ENCODE peak calls at places on chromosomes 6 and 20, in nine cellular contexts. One of them, this sample, is unnamed. For H3K9me3, the result is how much of the 10 kb centered on the place peaks cover.

GRCh38 chr6:70037445-70037844 is 171.1 kb downstream of the COL19A1 start:
- DNase-seq in CD8-positive, alpha-beta T cell: no peak
- DNase-seq in right cardiac atrium: no peak
- DNase-seq in heart left ventricle: no peak
- DNase-seq in CD4-positive, CD25-positive, alpha-beta regulatory T cell: no peak
- DNase-seq in AG04450: no peak
- DNase-seq in fibroblast of lung: no peak
- DNase-seq in WERI-Rb-1: no peak
- DNase-seq in lung: no peak
- DNase-seq in this sample: no peak

GRCh38 chr6:36758516-36759176 is 61.0 kb downstream of the RAB44 start:
- DNase-seq in CD8-positive, alpha-beta T cell: no peak
- DNase-seq in right cardiac atrium: no peak
- DNase-seq in heart left ventricle: no peak
- DNase-seq in CD4-positive, CD25-positive, alpha-beta regulatory T cell: no peak
- DNase-seq in AG04450: no peak
- DNase-seq in fibroblast of lung: no peak
- DNase-seq in WERI-Rb-1: peak
- DNase-seq in lung: no peak
- DNase-seq in this sample: no peak

GRCh38 chr6:15779726-15780125 is 116.9 kb upstream of the DTNBP1 start:
- DNase-seq in CD8-positive, alpha-beta T cell: no peak
- DNase-seq in right cardiac atrium: no peak
- DNase-seq in heart left ventricle: no peak
- DNase-seq in CD4-positive, CD25-positive, alpha-beta regulatory T cell: no peak
- DNase-seq in AG04450: no peak
- DNase-seq in fibroblast of lung: no peak
- DNase-seq in WERI-Rb-1: no peak
- DNase-seq in lung: no peak
- DNase-seq in this sample: no peak

GRCh38 chr6:170473226-170473789 is 79.8 kb downstream of the PSMB1 start:
- DNase-seq in CD8-positive, alpha-beta T cell: no peak
- DNase-seq in right cardiac atrium: peak
- DNase-seq in heart left ventricle: no peak
- DNase-seq in CD4-positive, CD25-positive, alpha-beta regulatory T cell: no peak
- DNase-seq in AG04450: no peak
- DNase-seq in fibroblast of lung: no peak
- DNase-seq in WERI-Rb-1: no peak
- DNase-seq in lung: no peak
- DNase-seq in this sample: no peak

GRCh38 chr6:135346747-135347146 is 150.8 kb downstream of the AHI1 start:
- DNase-seq in CD8-positive, alpha-beta T cell: no peak
- DNase-seq in right cardiac atrium: no peak
- DNase-seq in heart left ventricle: no peak
- DNase-seq in CD4-positive, CD25-positive, alpha-beta regulatory T cell: no peak
- DNase-seq in AG04450: no peak
- DNase-seq in fibroblast of lung: no peak
- DNase-seq in WERI-Rb-1: no peak
- DNase-seq in lung: no peak
- DNase-seq in this sample: no peak

GRCh38 chr20:30488941-30489601 is 768.4 kb upstream of the DEFB115 start:
- DNase-seq in CD8-positive, alpha-beta T cell: no peak
- DNase-seq in right cardiac atrium: no peak
- DNase-seq in heart left ventricle: no peak
- DNase-seq in CD4-positive, CD25-positive, alpha-beta regulatory T cell: no peak
- DNase-seq in AG04450: no peak
- DNase-seq in fibroblast of lung: no peak
- DNase-seq in WERI-Rb-1: no peak
- DNase-seq in lung: no peak
- DNase-seq in this sample: no peak

GRCh38 chr6:51805517-51805916 is 281.9 kb downstream of the PKHD1 start:
- DNase-seq in CD8-positive, alpha-beta T cell: no peak
- DNase-seq in right cardiac atrium: no peak
- DNase-seq in heart left ventricle: no peak
- DNase-seq in CD4-positive, CD25-positive, alpha-beta regulatory T cell: no peak
- DNase-seq in AG04450: no peak
- DNase-seq in fibroblast of lung: no peak
- DNase-seq in WERI-Rb-1: no peak
- DNase-seq in lung: no peak
- DNase-seq in this sample: no peak

GRCh38 chr6:2831392-2831791 is 10.3 kb downstream of the SERPINB1 start:
- DNase-seq in CD8-positive, alpha-beta T cell: no peak
- DNase-seq in right cardiac atrium: no peak
- DNase-seq in heart left ventricle: no peak
- DNase-seq in CD4-positive, CD25-positive, alpha-beta regulatory T cell: no peak
- DNase-seq in AG04450: no peak
- DNase-seq in fibroblast of lung: no peak
- DNase-seq in WERI-Rb-1: no peak
- DNase-seq in lung: no peak
- DNase-seq in this sample: no peak

GRCh38 chr6:16440656-16441212 is 202.3 kb downstream of the GMPR start:
- DNase-seq in CD8-positive, alpha-beta T cell: no peak
- DNase-seq in right cardiac atrium: no peak
- DNase-seq in heart left ventricle: peak
- DNase-seq in CD4-positive, CD25-positive, alpha-beta regulatory T cell: no peak
- DNase-seq in AG04450: no peak
- DNase-seq in fibroblast of lung: no peak
- DNase-seq in WERI-Rb-1: no peak
- DNase-seq in lung: no peak
- DNase-seq in this sample: peak

GRCh38 chr6:135423649-135424128 is 73.9 kb downstream of the AHI1 start:
- DNase-seq in CD8-positive, alpha-beta T cell: no peak
- DNase-seq in right cardiac atrium: no peak
- DNase-seq in heart left ventricle: no peak
- DNase-seq in CD4-positive, CD25-positive, alpha-beta regulatory T cell: peak
- DNase-seq in AG04450: peak
- DNase-seq in fibroblast of lung: peak
- DNase-seq in WERI-Rb-1: no peak
- DNase-seq in lung: no peak
- DNase-seq in this sample: no peak

GRCh38 chr6:110320307-110320706 is 37.8 kb downstream of the METTL24 start:
- DNase-seq in CD8-positive, alpha-beta T cell: no peak
- DNase-seq in right cardiac atrium: no peak
- DNase-seq in heart left ventricle: no peak
- DNase-seq in CD4-positive, CD25-positive, alpha-beta regulatory T cell: no peak
- DNase-seq in AG04450: no peak
- DNase-seq in fibroblast of lung: no peak
- DNase-seq in WERI-Rb-1: no peak
- DNase-seq in lung: no peak
- DNase-seq in this sample: no peak

GRCh38 chr20:58219342-58219700 is 9.1 kb downstream of the ANKRD60 start:
- DNase-seq in CD8-positive, alpha-beta T cell: no peak
- DNase-seq in right cardiac atrium: no peak
- DNase-seq in heart left ventricle: no peak
- DNase-seq in CD4-positive, CD25-positive, alpha-beta regulatory T cell: no peak
- DNase-seq in AG04450: no peak
- DNase-seq in fibroblast of lung: peak
- DNase-seq in WERI-Rb-1: no peak
- DNase-seq in lung: no peak
- DNase-seq in this sample: no peak

GRCh38 chr6:136696238-136696637 is 96.0 kb downstream of the MAP3K5 start:
- DNase-seq in CD8-positive, alpha-beta T cell: no peak
- DNase-seq in right cardiac atrium: no peak
- DNase-seq in heart left ventricle: no peak
- DNase-seq in CD4-positive, CD25-positive, alpha-beta regulatory T cell: no peak
- DNase-seq in AG04450: no peak
- DNase-seq in fibroblast of lung: peak
- DNase-seq in WERI-Rb-1: no peak
- DNase-seq in lung: peak
- DNase-seq in this sample: no peak

GRCh38 chr6:56932891-56933473 is 21.9 kb upstream of the BEND6 start:
- DNase-seq in CD8-positive, alpha-beta T cell: no peak
- DNase-seq in right cardiac atrium: no peak
- DNase-seq in heart left ventricle: no peak
- DNase-seq in CD4-positive, CD25-positive, alpha-beta regulatory T cell: no peak
- DNase-seq in AG04450: no peak
- DNase-seq in fibroblast of lung: no peak
- DNase-seq in WERI-Rb-1: no peak
- DNase-seq in lung: no peak
- DNase-seq in this sample: no peak

GRCh38 chr6:40176117-40176516 is 241.9 kb upstream of the MOCS1 start:
- DNase-seq in CD8-positive, alpha-beta T cell: no peak
- DNase-seq in right cardiac atrium: no peak
- DNase-seq in heart left ventricle: no peak
- DNase-seq in CD4-positive, CD25-positive, alpha-beta regulatory T cell: no peak
- DNase-seq in AG04450: no peak
- DNase-seq in fibroblast of lung: no peak
- DNase-seq in WERI-Rb-1: no peak
- DNase-seq in lung: no peak
- DNase-seq in this sample: no peak

GRCh38 chr6:40177596-40177995 is 243.3 kb upstream of the MOCS1 start:
- DNase-seq in CD8-positive, alpha-beta T cell: no peak
- DNase-seq in right cardiac atrium: no peak
- DNase-seq in heart left ventricle: no peak
- DNase-seq in CD4-positive, CD25-positive, alpha-beta regulatory T cell: no peak
- DNase-seq in AG04450: no peak
- DNase-seq in fibroblast of lung: no peak
- DNase-seq in WERI-Rb-1: no peak
- DNase-seq in lung: no peak
- DNase-seq in this sample: no peak

GRCh38 chr6:40183902-40184301 is 249.6 kb upstream of the MOCS1 start:
- DNase-seq in CD8-positive, alpha-beta T cell: no peak
- DNase-seq in right cardiac atrium: no peak
- DNase-seq in heart left ventricle: no peak
- DNase-seq in CD4-positive, CD25-positive, alpha-beta regulatory T cell: no peak
- DNase-seq in AG04450: no peak
- DNase-seq in fibroblast of lung: no peak
- DNase-seq in WERI-Rb-1: no peak
- DNase-seq in lung: no peak
- DNase-seq in this sample: no peak

GRCh38 chr6:40185486-40185885 is 251.2 kb upstream of the MOCS1 start:
- DNase-seq in CD8-positive, alpha-beta T cell: no peak
- DNase-seq in right cardiac atrium: no peak
- DNase-seq in heart left ventricle: no peak
- DNase-seq in CD4-positive, CD25-positive, alpha-beta regulatory T cell: no peak
- DNase-seq in AG04450: no peak
- DNase-seq in fibroblast of lung: no peak
- DNase-seq in WERI-Rb-1: no peak
- DNase-seq in lung: no peak
- DNase-seq in this sample: no peak

GRCh38 chr6:40181367-40181766 is 247.1 kb upstream of the MOCS1 start:
- DNase-seq in CD8-positive, alpha-beta T cell: no peak
- DNase-seq in right cardiac atrium: no peak
- DNase-seq in heart left ventricle: no peak
- DNase-seq in CD4-positive, CD25-positive, alpha-beta regulatory T cell: no peak
- DNase-seq in AG04450: no peak
- DNase-seq in fibroblast of lung: no peak
- DNase-seq in WERI-Rb-1: no peak
- DNase-seq in lung: no peak
- DNase-seq in this sample: no peak
- H3K9me3 ChIP-seq in CD8-positive, alpha-beta T cell: under half
- H3K9me3 ChIP-seq in right cardiac atrium: under half
- H3K9me3 ChIP-seq in heart left ventricle: under half
- H3K9me3 ChIP-seq in CD4-positive, CD25-positive, alpha-beta regulatory T cell: under half
- H3K9me3 ChIP-seq in AG04450: under half
- H3K9me3 ChIP-seq in fibroblast of lung: under half
- H3K9me3 ChIP-seq in WERI-Rb-1: under half
- H3K9me3 ChIP-seq in lung: under half
- H3K9me3 ChIP-seq in this sample: under half

GRCh38 chr20:271069-271468 is 13.5 kb downstream of the DEFB132 start:
- DNase-seq in CD8-positive, alpha-beta T cell: no peak
- DNase-seq in right cardiac atrium: no peak
- DNase-seq in heart left ventricle: no peak
- DNase-seq in CD4-positive, CD25-positive, alpha-beta regulatory T cell: no peak
- DNase-seq in AG04450: no peak
- DNase-seq in fibroblast of lung: no peak
- DNase-seq in WERI-Rb-1: no peak
- DNase-seq in lung: no peak
- DNase-seq in this sample: no peak

GRCh38 chr20:270517-270916 is 13.0 kb downstream of the DEFB132 start:
- DNase-seq in CD8-positive, alpha-beta T cell: no peak
- DNase-seq in right cardiac atrium: no peak
- DNase-seq in heart left ventricle: no peak
- DNase-seq in CD4-positive, CD25-positive, alpha-beta regulatory T cell: no peak
- DNase-seq in AG04450: no peak
- DNase-seq in fibroblast of lung: no peak
- DNase-seq in WERI-Rb-1: no peak
- DNase-seq in lung: no peak
- DNase-seq in this sample: no peak

GRCh38 chr20:271528-271927 is 14.0 kb downstream of the DEFB132 start:
- DNase-seq in CD8-positive, alpha-beta T cell: no peak
- DNase-seq in right cardiac atrium: no peak
- DNase-seq in heart left ventricle: no peak
- DNase-seq in CD4-positive, CD25-positive, alpha-beta regulatory T cell: no peak
- DNase-seq in AG04450: no peak
- DNase-seq in fibroblast of lung: no peak
- DNase-seq in WERI-Rb-1: no peak
- DNase-seq in lung: no peak
- DNase-seq in this sample: no peak

GRCh38 chr20:273884-274283 is 16.4 kb downstream of the DEFB132 start:
- DNase-seq in CD8-positive, alpha-beta T cell: no peak
- DNase-seq in right cardiac atrium: no peak
- DNase-seq in heart left ventricle: no peak
- DNase-seq in CD4-positive, CD25-positive, alpha-beta regulatory T cell: no peak
- DNase-seq in AG04450: no peak
- DNase-seq in fibroblast of lung: no peak
- DNase-seq in WERI-Rb-1: no peak
- DNase-seq in lung: no peak
- DNase-seq in this sample: no peak

GRCh38 chr20:272718-273117 is 15.2 kb downstream of the DEFB132 start:
- DNase-seq in CD8-positive, alpha-beta T cell: no peak
- DNase-seq in right cardiac atrium: no peak
- DNase-seq in heart left ventricle: no peak
- DNase-seq in CD4-positive, CD25-positive, alpha-beta regulatory T cell: no peak
- DNase-seq in AG04450: no peak
- DNase-seq in fibroblast of lung: peak
- DNase-seq in WERI-Rb-1: no peak
- DNase-seq in lung: no peak
- DNase-seq in this sample: no peak
- H3K9me3 ChIP-seq in CD8-positive, alpha-beta T cell: under half
- H3K9me3 ChIP-seq in right cardiac atrium: under half
- H3K9me3 ChIP-seq in heart left ventricle: under half
- H3K9me3 ChIP-seq in CD4-positive, CD25-positive, alpha-beta regulatory T cell: under half
- H3K9me3 ChIP-seq in AG04450: under half
- H3K9me3 ChIP-seq in fibroblast of lung: under half
- H3K9me3 ChIP-seq in WERI-Rb-1: under half
- H3K9me3 ChIP-seq in lung: under half
- H3K9me3 ChIP-seq in this sample: under half

DNA sequence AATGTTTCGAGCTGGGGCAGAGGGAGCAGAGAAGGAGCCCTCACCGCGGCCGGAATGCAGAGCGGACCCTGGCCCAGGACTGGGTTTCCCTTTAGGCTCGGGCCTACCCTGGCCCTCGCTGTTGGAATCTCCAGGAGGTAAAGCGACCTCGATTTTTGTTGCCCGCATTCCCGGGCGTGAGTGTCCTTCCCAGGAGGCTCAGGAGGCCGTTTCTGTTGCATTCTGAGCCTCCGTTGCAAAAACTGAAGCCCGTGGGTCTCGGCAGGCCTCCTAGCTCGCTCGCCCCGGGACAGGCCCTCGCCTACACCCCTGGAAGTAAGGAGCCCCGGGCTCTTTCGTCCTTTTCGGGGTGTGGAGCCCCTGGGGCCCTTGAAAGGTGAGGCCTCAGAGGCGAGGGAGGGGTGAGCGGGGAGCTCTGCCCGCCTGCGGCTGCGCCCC is 2.2 kb downstream of the NR2E1 start:
- DNase-seq in CD8-positive, alpha-beta T cell: no peak
- DNase-seq in right cardiac atrium: no peak
- DNase-seq in heart left ventricle: no peak
- DNase-seq in CD4-positive, CD25-positive, alpha-beta regulatory T cell: no peak
- DNase-seq in AG04450: no peak
- DNase-seq in fibroblast of lung: no peak
- DNase-seq in WERI-Rb-1: no peak
- DNase-seq in lung: no peak
- DNase-seq in this sample: no peak
- H3K9me3 ChIP-seq in CD8-positive, alpha-beta T cell: under half
- H3K9me3 ChIP-seq in right cardiac atrium: under half
- H3K9me3 ChIP-seq in heart left ventricle: under half
- H3K9me3 ChIP-seq in CD4-positive, CD25-positive, alpha-beta regulatory T cell: under half
- H3K9me3 ChIP-seq in AG04450: under half
- H3K9me3 ChIP-seq in fibroblast of lung: under half
- H3K9me3 ChIP-seq in WERI-Rb-1: under half
- H3K9me3 ChIP-seq in lung: under half
- H3K9me3 ChIP-seq in this sample: under half

GRCh38 chr6:22708469-22708868 is 139.1 kb downstream of the HDGFL1 start:
- DNase-seq in CD8-positive, alpha-beta T cell: no peak
- DNase-seq in right cardiac atrium: no peak
- DNase-seq in heart left ventricle: no peak
- DNase-seq in CD4-positive, CD25-positive, alpha-beta regulatory T cell: no peak
- DNase-seq in AG04450: no peak
- DNase-seq in fibroblast of lung: no peak
- DNase-seq in WERI-Rb-1: no peak
- DNase-seq in lung: no peak
- DNase-seq in this sample: no peak
- H3K9me3 ChIP-seq in CD8-positive, alpha-beta T cell: under half
- H3K9me3 ChIP-seq in right cardiac atrium: under half
- H3K9me3 ChIP-seq in heart left ventricle: under half
- H3K9me3 ChIP-seq in CD4-positive, CD25-positive, alpha-beta regulatory T cell: under half
- H3K9me3 ChIP-seq in AG04450: under half
- H3K9me3 ChIP-seq in fibroblast of lung: under half
- H3K9me3 ChIP-seq in WERI-Rb-1: under half
- H3K9me3 ChIP-seq in lung: under half
- H3K9me3 ChIP-seq in this sample: under half